ENCODE peak calls at places on chromosomes 6 and 20, in ten cellular contexts. P is breast epithelium; F is skeletal muscle cell; T is EL; V is NCI-H345; O is GM23338; A is T-helper 1 cell; M is activated T-helper 2 cell treated with anti-CD3 and anti-CD28 coated beads, Interferon-gamma antibody, Interleukin-2, Interleukin-4, amounts not matched to agents 10 μg/mL and 5 μg/mL and 100 μg/mL, durations not matched to agents 14 hours and 24 hours and 36 hours; S is substantia nigra; I is psoas muscle. H is an unnamed sample.

GRCh38 chr6:134041093-134041492 is 11.3 kb downstream of the SLC2A12 start:
- DNase-seq in V (peak; percentile 70), A (no peak), S (no peak), T (peak; percentile 41), O (no peak), M (no peak), P (no peak), F (peak; percentile 22), I (no peak), H (no peak)

GRCh38 chr6:6843057-6843627 is 254.6 kb downstream of the LY86 start:
- DNase-seq in I (no peak), A (no peak), M (no peak), V (no peak), S (no peak), P (no peak), F (no peak), O (no peak), T (peak; percentile 60), H (no peak)

GRCh38 chr20:57596998-57597939 is 23.0 kb downstream of the ZBP1 start:
- DNase-seq in V (peak; percentile 65), P (no peak), A (peak; percentile 70), I (peak; percentile 83), F (no peak), S (peak; percentile 9), O (peak; percentile 81), M (peak; percentile 59), T (peak; percentile 44), H (peak; percentile 63)

GRCh38 chr20:20637998-20638397 is 74.4 kb downstream of the RALGAPA2 start:
- DNase-seq in S (no peak), A (no peak), P (no peak), V (peak; percentile 55), F (no peak), M (no peak), I (no peak), O (no peak), T (no peak), H (no peak)

GRCh38 chr6:169253341-169253740 is 305 bp downstream of the THBS2 start:
- DNase-seq in M (no peak), F (no peak), P (no peak), T (peak; percentile 40), O (no peak), V (no peak), S (no peak), I (no peak), A (no peak), H (no peak)

GRCh38 chr6:11921017-11921438 is 91.1 kb upstream of the HIVEP1 start:
- DNase-seq in T (peak; percentile 96), F (peak; percentile 80), S (no peak), M (no peak), P (no peak), A (no peak), V (no peak), O (no peak), I (peak; percentile 69), H (no peak)

GRCh38 chr6:2799936-2800527 is 34.8 kb downstream of the WRNIP1 start:
- DNase-seq in V (no peak), A (no peak), M (no peak), O (no peak), F (no peak), T (no peak), I (no peak), P (no peak), S (no peak), H (no peak)

GRCh38 chr6:138012682-138013081 is 94.5 kb downstream of the PERP start:
- DNase-seq in S (no peak), T (no peak), M (no peak), F (no peak), A (no peak), P (no peak), V (peak; percentile 43), O (no peak), I (no peak), H (no peak)

GRCh38 chr6:25027221-25027916 is 91.6 kb upstream of the RIPOR2 start:
- DNase-seq in I (no peak), A (peak; percentile 72), T (no peak), V (no peak), S (no peak), O (peak; percentile 69), M (peak; percentile 78), P (no peak), F (no peak), H (peak; percentile 68)

GRCh38 chr20:24027229-24027628 is 38.6 kb upstream of the GGTLC1 start:
- DNase-seq in T (no peak), F (no peak), V (no peak), A (peak; percentile 57), M (peak; percentile 74), S (no peak), P (no peak), I (peak; percentile 64), O (no peak), H (peak; percentile 17)

GRCh38 chr20:38250607-38251006 is 9.9 kb downstream of the KIAA1755 start:
- DNase-seq in T (no peak), A (no peak), O (peak; percentile 37), F (no peak), M (no peak), S (no peak), V (no peak), P (no peak), I (no peak), H (no peak)

GRCh38 chr6:15674690-15675386 is 12.0 kb upstream of the DTNBP1 start:
- DNase-seq in T (no peak), I (no peak), F (no peak), V (no peak), A (no peak), S (no peak), O (peak; percentile 57), P (no peak), M (no peak), H (no peak)